ENCODE peak calls at places on chromosomes 5 and 9, in eight cellular contexts. One of them, this sample, is unnamed.

GRCh38 chr5:96124589-96124988 is 162.9 kb upstream of the ELL2 start:
- DNase-seq in fibroblast of pulmonary artery: peak; percentile 27
- DNase-seq in Panc1: no peak
- DNase-seq in heart left ventricle: no peak
- DNase-seq in GM12865: no peak
- DNase-seq in Calu3: no peak
- DNase-seq in H9: no peak
- DNase-seq in foreskin fibroblast: peak; percentile 37
- DNase-seq in this sample: no peak

GRCh38 chr5:19855929-19856328 is 132.1 kb downstream of the CDH18 start:
- DNase-seq in fibroblast of pulmonary artery: no peak
- DNase-seq in Panc1: no peak
- DNase-seq in heart left ventricle: no peak
- DNase-seq in GM12865: no peak
- DNase-seq in Calu3: no peak
- DNase-seq in H9: no peak
- DNase-seq in foreskin fibroblast: peak; percentile 58
- DNase-seq in this sample: no peak

GRCh38 chr9:68895741-68896478 is 118.0 kb downstream of the PRKACG start:
- DNase-seq in fibroblast of pulmonary artery: peak; percentile 4
- DNase-seq in Panc1: no peak
- DNase-seq in heart left ventricle: no peak
- DNase-seq in GM12865: peak; percentile 81
- DNase-seq in Calu3: no peak
- DNase-seq in H9: no peak
- DNase-seq in foreskin fibroblast: no peak
- DNase-seq in this sample: no peak

GRCh38 chr9:136963751-136964150 is 11.7 kb downstream of the LCN12 start:
- DNase-seq in fibroblast of pulmonary artery: no peak
- DNase-seq in Panc1: no peak
- DNase-seq in heart left ventricle: no peak
- DNase-seq in GM12865: no peak
- DNase-seq in Calu3: no peak
- DNase-seq in H9: no peak
- DNase-seq in foreskin fibroblast: no peak
- DNase-seq in this sample: no peak

GRCh38 chr9:79073201-79073600 is 498.6 kb upstream of the TLE4 start:
- DNase-seq in fibroblast of pulmonary artery: no peak
- DNase-seq in Panc1: no peak
- DNase-seq in heart left ventricle: no peak
- DNase-seq in GM12865: no peak
- DNase-seq in Calu3: no peak
- DNase-seq in H9: no peak
- DNase-seq in foreskin fibroblast: no peak
- DNase-seq in this sample: no peak

GRCh38 chr9:7083192-7083591 is 325.4 kb downstream of the KDM4C start:
- DNase-seq in fibroblast of pulmonary artery: no peak
- DNase-seq in Panc1: no peak
- DNase-seq in heart left ventricle: no peak
- DNase-seq in GM12865: no peak
- DNase-seq in Calu3: no peak
- DNase-seq in H9: no peak
- DNase-seq in foreskin fibroblast: no peak
- DNase-seq in this sample: no peak

GRCh38 chr5:157150995-157151394 is 8.3 kb upstream of the MED7 start:
- DNase-seq in fibroblast of pulmonary artery: no peak
- DNase-seq in Panc1: no peak
- DNase-seq in heart left ventricle: no peak
- DNase-seq in GM12865: no peak
- DNase-seq in Calu3: no peak
- DNase-seq in H9: no peak
- DNase-seq in foreskin fibroblast: no peak
- DNase-seq in this sample: peak; percentile 27

GRCh38 chr9:11340656-11341055 is 727.9 kb upstream of the PTPRD start:
- DNase-seq in fibroblast of pulmonary artery: no peak
- DNase-seq in Panc1: no peak
- DNase-seq in heart left ventricle: no peak
- DNase-seq in GM12865: no peak
- DNase-seq in Calu3: no peak
- DNase-seq in H9: no peak
- DNase-seq in foreskin fibroblast: no peak
- DNase-seq in this sample: no peak

GRCh38 chr9:93813221-93813620 is 141.9 kb downstream of the BARX1 start:
- DNase-seq in fibroblast of pulmonary artery: no peak
- DNase-seq in Panc1: no peak
- DNase-seq in heart left ventricle: no peak
- DNase-seq in GM12865: no peak
- DNase-seq in Calu3: no peak
- DNase-seq in H9: no peak
- DNase-seq in foreskin fibroblast: no peak
- DNase-seq in this sample: no peak

GRCh38 chr5:1156754-1157460 is 44.5 kb upstream of the SLC6A19 start:
- DNase-seq in fibroblast of pulmonary artery: no peak
- DNase-seq in Panc1: no peak
- DNase-seq in heart left ventricle: no peak
- DNase-seq in GM12865: no peak
- DNase-seq in Calu3: no peak
- DNase-seq in H9: no peak
- DNase-seq in foreskin fibroblast: no peak
- DNase-seq in this sample: no peak

GRCh38 chr9:96875460-96876142 is 21.3 kb upstream of the ZNF782 start:
- DNase-seq in fibroblast of pulmonary artery: peak; percentile 88
- DNase-seq in Panc1: peak; percentile 54
- DNase-seq in heart left ventricle: peak; percentile 72
- DNase-seq in GM12865: peak; percentile 91
- DNase-seq in Calu3: peak; percentile 67
- DNase-seq in H9: peak; percentile 97
- DNase-seq in foreskin fibroblast: peak; percentile 83
- DNase-seq in this sample: peak; percentile 87

GRCh38 chr9:84772511-84772910 is 103.0 kb downstream of the NTRK2 start:
- DNase-seq in fibroblast of pulmonary artery: no peak
- DNase-seq in Panc1: no peak
- DNase-seq in heart left ventricle: no peak
- DNase-seq in GM12865: no peak
- DNase-seq in Calu3: no peak
- DNase-seq in H9: no peak
- DNase-seq in foreskin fibroblast: peak; percentile 14
- DNase-seq in this sample: no peak

GRCh38 chr9:84778537-84778936 is 109.0 kb downstream of the NTRK2 start:
- DNase-seq in fibroblast of pulmonary artery: no peak
- DNase-seq in Panc1: no peak
- DNase-seq in heart left ventricle: no peak
- DNase-seq in GM12865: no peak
- DNase-seq in Calu3: no peak
- DNase-seq in H9: no peak
- DNase-seq in foreskin fibroblast: peak; percentile 4
- DNase-seq in this sample: no peak

GRCh38 chr9:84775056-84775648 is 105.6 kb downstream of the NTRK2 start:
- DNase-seq in fibroblast of pulmonary artery: no peak
- DNase-seq in Panc1: no peak
- DNase-seq in heart left ventricle: no peak
- DNase-seq in GM12865: no peak
- DNase-seq in Calu3: no peak
- DNase-seq in H9: no peak
- DNase-seq in foreskin fibroblast: no peak
- DNase-seq in this sample: no peak

GRCh38 chr9:84773023-84773422 is 103.5 kb downstream of the NTRK2 start:
- DNase-seq in fibroblast of pulmonary artery: peak; percentile 9
- DNase-seq in Panc1: no peak
- DNase-seq in heart left ventricle: no peak
- DNase-seq in GM12865: no peak
- DNase-seq in Calu3: no peak
- DNase-seq in H9: no peak
- DNase-seq in foreskin fibroblast: peak; percentile 60
- DNase-seq in this sample: no peak
- TF ChIP-seq CTCF in fibroblast of pulmonary artery: no peak
- TF ChIP-seq CTCF in Panc1: no peak
- TF ChIP-seq CTCF in heart left ventricle: no peak
- TF ChIP-seq CTCF in GM12865: no peak
- TF ChIP-seq CTCF in Calu3: no peak
- TF ChIP-seq CTCF in H9: no peak
- TF ChIP-seq CTCF in foreskin fibroblast: no peak
- TF ChIP-seq CTCF in this sample: no peak

GRCh38 chr5:38780316-38780715 is 65.5 kb upstream of the OSMR start:
- DNase-seq in fibroblast of pulmonary artery: no peak
- DNase-seq in Panc1: no peak
- DNase-seq in heart left ventricle: no peak
- DNase-seq in GM12865: no peak
- DNase-seq in Calu3: no peak
- DNase-seq in H9: no peak
- DNase-seq in foreskin fibroblast: peak; percentile 58
- DNase-seq in this sample: no peak

GRCh38 chr5:38782185-38782584 is 63.6 kb upstream of the OSMR start:
- DNase-seq in fibroblast of pulmonary artery: no peak
- DNase-seq in Panc1: no peak
- DNase-seq in heart left ventricle: no peak
- DNase-seq in GM12865: peak; percentile 7
- DNase-seq in Calu3: no peak
- DNase-seq in H9: no peak
- DNase-seq in foreskin fibroblast: no peak
- DNase-seq in this sample: no peak

GRCh38 chr5:38783011-38783551 is 62.7 kb upstream of the OSMR start:
- DNase-seq in fibroblast of pulmonary artery: peak; percentile 93
- DNase-seq in Panc1: peak; percentile 97
- DNase-seq in heart left ventricle: no peak
- DNase-seq in GM12865: no peak
- DNase-seq in Calu3: no peak
- DNase-seq in H9: no peak
- DNase-seq in foreskin fibroblast: peak; percentile 95
- DNase-seq in this sample: peak; percentile 85

GRCh38 chr5:38777111-38777510 is 68.7 kb upstream of the OSMR start:
- DNase-seq in fibroblast of pulmonary artery: no peak
- DNase-seq in Panc1: no peak
- DNase-seq in heart left ventricle: no peak
- DNase-seq in GM12865: no peak
- DNase-seq in Calu3: no peak
- DNase-seq in H9: no peak
- DNase-seq in foreskin fibroblast: no peak
- DNase-seq in this sample: no peak

GRCh38 chr5:38780950-38781349 is 64.9 kb upstream of the OSMR start:
- DNase-seq in fibroblast of pulmonary artery: peak; percentile 91
- DNase-seq in Panc1: no peak
- DNase-seq in heart left ventricle: no peak
- DNase-seq in GM12865: no peak
- DNase-seq in Calu3: peak; percentile 23
- DNase-seq in H9: no peak
- DNase-seq in foreskin fibroblast: peak; percentile 89
- DNase-seq in this sample: peak; percentile 88
- TF ChIP-seq CTCF in fibroblast of pulmonary artery: peak; percentile 54
- TF ChIP-seq CTCF in Panc1: peak; percentile 29
- TF ChIP-seq CTCF in heart left ventricle: peak; percentile 48
- TF ChIP-seq CTCF in GM12865: no peak
- TF ChIP-seq CTCF in Calu3: no peak
- TF ChIP-seq CTCF in H9: no peak
- TF ChIP-seq CTCF in foreskin fibroblast: peak; percentile 41
- TF ChIP-seq CTCF in this sample: no peak

DNA sequence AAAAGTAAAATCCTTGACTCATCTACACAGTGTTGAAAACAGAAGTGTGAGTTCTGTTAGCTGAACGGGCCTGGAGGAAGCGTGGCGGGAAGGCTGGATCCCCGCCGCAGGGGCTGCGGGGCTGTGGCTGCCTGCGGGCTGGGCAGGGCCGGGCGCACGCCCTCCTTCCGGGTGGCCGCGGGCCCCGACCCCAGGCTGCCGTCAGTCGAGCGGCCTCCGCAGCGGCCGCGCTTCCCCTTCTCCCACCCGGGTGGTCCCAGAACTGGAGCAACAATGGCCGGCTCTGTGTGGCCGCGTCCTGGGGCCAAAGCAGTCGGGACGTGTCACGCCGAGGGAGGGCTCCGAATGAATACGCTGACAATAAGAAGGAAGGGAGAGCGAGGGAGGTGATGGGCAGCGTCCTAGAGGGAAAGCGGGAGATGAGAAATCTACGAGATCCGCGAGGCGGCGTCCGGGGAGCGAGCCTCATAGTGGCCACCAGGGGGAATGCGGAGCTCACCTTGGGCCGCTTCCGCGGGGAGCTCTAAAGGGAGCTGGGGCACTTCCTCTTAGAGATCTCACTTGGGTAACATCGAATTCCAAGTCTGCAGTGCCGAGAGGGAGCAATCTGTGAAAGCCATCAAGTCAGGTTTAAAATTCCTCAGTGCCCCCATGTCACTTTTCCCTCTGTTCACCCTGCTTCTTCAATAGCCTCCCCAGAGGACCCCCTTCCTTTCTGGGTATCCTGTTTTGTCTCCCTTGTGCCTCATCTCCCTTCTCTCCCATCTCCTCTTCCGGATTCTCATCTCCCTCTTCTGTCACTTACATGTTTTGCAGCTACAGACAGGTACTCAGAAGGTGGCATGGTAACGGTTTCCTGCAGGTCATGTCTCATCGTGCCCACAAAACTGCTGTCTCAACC is 83.9 kb downstream of the SLC1A3 start:
- DNase-seq in fibroblast of pulmonary artery: peak; percentile 77
- DNase-seq in Panc1: peak; percentile 52
- DNase-seq in heart left ventricle: peak; percentile 91
- DNase-seq in GM12865: peak; percentile 88
- DNase-seq in Calu3: peak; percentile 87
- DNase-seq in H9: peak; percentile 92
- DNase-seq in foreskin fibroblast: peak; percentile 91
- DNase-seq in this sample: peak; percentile 89
- TF ChIP-seq CTCF in fibroblast of pulmonary artery: peak; percentile 96
- TF ChIP-seq CTCF in Panc1: peak; percentile 93
- TF ChIP-seq CTCF in heart left ventricle: peak; percentile 83
- TF ChIP-seq CTCF in GM12865: peak; percentile 94
- TF ChIP-seq CTCF in Calu3: peak; percentile 92
- TF ChIP-seq CTCF in H9: peak; percentile 92
- TF ChIP-seq CTCF in foreskin fibroblast: peak; percentile 94
- TF ChIP-seq CTCF in this sample: peak; percentile 62

DNA sequence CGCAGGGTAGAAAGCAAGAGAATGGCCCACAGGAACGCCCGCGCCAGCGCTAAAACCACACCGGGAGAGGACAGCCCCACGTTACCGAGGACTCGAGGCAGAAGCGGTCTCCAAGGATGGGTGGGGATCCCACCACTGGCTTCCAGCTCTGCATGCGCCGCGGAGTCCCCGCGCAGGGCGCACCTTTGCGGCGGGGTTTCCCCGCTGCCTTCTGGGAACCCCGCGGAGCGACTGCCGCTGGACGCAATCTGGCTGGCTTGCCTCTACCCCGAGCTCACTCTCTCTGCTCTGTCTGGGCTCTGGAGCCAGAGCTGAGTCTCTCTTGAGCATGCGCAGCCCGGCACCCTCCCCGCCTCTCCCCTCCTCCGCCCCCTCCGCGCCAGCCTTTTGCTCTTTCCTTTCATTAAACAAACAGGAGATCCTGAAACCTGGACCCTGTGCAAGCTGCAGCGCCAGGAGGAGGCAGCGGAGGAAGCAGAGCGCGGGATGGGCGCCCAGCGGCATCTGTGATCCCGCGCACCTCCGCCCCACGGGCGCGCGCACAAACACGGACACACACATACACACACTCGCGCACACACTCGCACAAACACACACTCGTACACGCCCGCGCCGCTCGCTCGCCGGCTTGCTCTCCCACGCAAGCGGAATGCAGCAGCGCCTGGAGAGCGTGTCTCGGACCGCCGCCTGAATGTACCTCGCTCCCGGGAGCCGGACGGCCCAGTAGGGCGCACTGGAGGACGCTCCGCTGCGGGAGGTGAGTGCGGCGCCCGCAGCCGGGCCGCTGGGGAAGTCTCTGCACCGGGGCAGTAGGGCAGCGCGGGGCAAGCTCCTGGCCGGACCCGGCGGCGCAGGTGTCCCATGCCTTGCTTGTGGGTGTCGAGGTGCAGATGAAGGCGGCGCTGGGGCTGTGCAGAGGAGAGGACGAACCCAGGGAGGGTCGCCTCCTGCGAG is at the start of gene PLPPR1:
- DNase-seq in fibroblast of pulmonary artery: peak; percentile 50
- DNase-seq in Panc1: no peak
- DNase-seq in heart left ventricle: peak; percentile 61
- DNase-seq in GM12865: no peak
- DNase-seq in Calu3: peak; percentile 61
- DNase-seq in H9: peak; percentile 88
- DNase-seq in foreskin fibroblast: peak; percentile 1
- DNase-seq in this sample: no peak
- TF ChIP-seq CTCF in fibroblast of pulmonary artery: no peak
- TF ChIP-seq CTCF in Panc1: no peak
- TF ChIP-seq CTCF in heart left ventricle: no peak
- TF ChIP-seq CTCF in GM12865: no peak
- TF ChIP-seq CTCF in Calu3: no peak
- TF ChIP-seq CTCF in H9: no peak
- TF ChIP-seq CTCF in foreskin fibroblast: no peak
- TF ChIP-seq CTCF in this sample: no peak

This sample was measured in MCF 10A.